ENCODE peak calls at places on chromosome 9, in ten cellular contexts. M is right lobe of liver, F is foreskin keratinocyte, K is right atrium auricular region, P is transverse colon, J is heart left ventricle, X is PC-3, U is gastrocnemius medialis, Q is tibial nerve, E is pancreas. Y is an unnamed sample.

GRCh38 chr9:84139296-84140100 is 158.9 kb downstream of the RMI1 start:
- DNase-seq in P (peak; percentile 73), U (peak; percentile 15), Q (peak; percentile 47), X (peak; percentile 26), K (no peak), F (no peak), M (no peak), J (no peak), E (peak; percentile 36), Y (no peak)

GRCh38 chr9:125908138-125908537 is 161.0 kb downstream of the PBX3 start:
- DNase-seq in X (no peak), M (no peak), E (no peak), U (no peak), K (no peak), F (no peak), J (no peak), Q (no peak), P (no peak), Y (no peak)

GRCh38 chr9:5441043-5441442 is 3.3 kb upstream of the PLGRKT start:
- DNase-seq in M (no peak), U (no peak), K (no peak), E (no peak), X (peak; percentile 52), P (no peak), J (no peak), Q (no peak), F (peak; percentile 75), Y (no peak)

GRCh38 chr9:82456621-82457020 is 468.0 kb downstream of the SPATA31D1 start:
- DNase-seq in Q (no peak), X (peak; percentile 39), K (no peak), F (peak; percentile 73), P (no peak), J (no peak), E (no peak), M (no peak), U (no peak), Y (no peak)

GRCh38 chr9:17588395-17588794 is 9.5 kb downstream of the SH3GL2 start:
- DNase-seq in M (no peak), K (no peak), E (no peak), P (no peak), X (no peak), Q (no peak), U (no peak), F (no peak), J (no peak), Y (no peak)

GRCh38 chr9:98455957-98456621 is 200.6 kb upstream of the TBC1D2 start:
- DNase-seq in K (no peak), Q (no peak), M (no peak), E (no peak), U (no peak), P (no peak), X (no peak), J (no peak), F (peak; percentile 53), Y (peak; percentile 38)

GRCh38 chr9:72753261-72753893 is 199.5 kb downstream of the ALDH1A1 start:
- DNase-seq in X (peak; percentile 4), F (peak; percentile 30), J (no peak), K (no peak), U (no peak), Q (no peak), E (no peak), P (no peak), M (no peak), Y (no peak)

GRCh38 chr9:86637515-86637914 is 283.3 kb upstream of the TUT7 start:
- DNase-seq in U (no peak), P (no peak), M (peak; percentile 57), X (no peak), K (no peak), Q (no peak), E (peak; percentile 21), J (no peak), F (no peak), Y (no peak)

GRCh38 chr9:108720191-108720642 is 135.6 kb downstream of the ACTL7B start:
- DNase-seq in X (no peak), J (no peak), P (no peak), E (no peak), M (no peak), F (no peak), K (no peak), Q (no peak), U (no peak), Y (no peak)

GRCh38 chr9:136857606-136858412 is 5.7 kb downstream of the MAMDC4 start:
- DNase-seq in U (no peak), J (peak; percentile 25), Q (no peak), F (no peak), K (no peak), E (peak; percentile 70), P (peak; percentile 83), M (peak; percentile 58), X (no peak), Y (peak; percentile 30)

GRCh38 chr9:37787059-37787458 is 2.2 kb upstream of the EXOSC3 start:
- DNase-seq in P (no peak), Q (no peak), U (no peak), X (no peak), M (no peak), F (no peak), E (no peak), K (no peak), J (no peak), Y (peak; percentile 72)

GRCh38 chr9:14294659-14295058 is 19.3 kb downstream of the NFIB start:
- DNase-seq in F (no peak), U (no peak), M (peak; percentile 43), Q (no peak), K (no peak), P (no peak), J (no peak), E (peak; percentile 45), X (no peak), Y (no peak)

GRCh38 chr9:14298607-14299022 is 15.3 kb downstream of the NFIB start:
- DNase-seq in P (no peak), F (no peak), K (no peak), E (no peak), Q (no peak), X (no peak), J (no peak), U (no peak), M (no peak), Y (no peak)

GRCh38 chr9:14292181-14292773 is 21.7 kb downstream of the NFIB start:
- DNase-seq in P (no peak), J (no peak), E (no peak), Q (no peak), M (no peak), F (no peak), X (no peak), U (no peak), K (no peak), Y (no peak)

GRCh38 chr9:14296462-14296861 is 17.5 kb downstream of the NFIB start:
- DNase-seq in J (peak; percentile 67), Q (no peak), P (no peak), K (peak; percentile 77), X (no peak), U (peak; percentile 69), E (peak; percentile 76), M (peak; percentile 65), F (no peak), Y (no peak)

DNA sequence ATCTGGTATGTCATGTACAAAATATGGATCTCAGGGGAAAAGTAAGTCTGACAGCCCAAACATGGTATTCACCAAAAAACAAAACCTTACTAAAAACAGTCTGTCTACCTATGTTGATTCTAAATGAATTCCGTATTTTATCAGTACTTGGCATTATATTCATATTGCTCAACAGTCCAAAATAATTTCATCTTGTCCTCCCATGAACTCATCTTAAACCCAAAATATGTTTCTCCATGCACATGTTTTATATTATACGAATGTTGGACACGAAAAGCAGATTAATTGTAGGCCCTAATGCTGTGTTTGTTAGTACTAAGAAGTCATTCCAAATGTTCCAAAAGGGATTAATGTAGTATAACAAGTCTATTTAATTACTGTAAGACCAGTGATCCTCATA is 20.1 kb downstream of the NFIB start:
- DNase-seq in J (no peak), K (no peak), E (no peak), X (no peak), U (no peak), Q (no peak), M (no peak), F (no peak), P (no peak), Y (no peak)
- H3K4me1 ChIP-seq in J (peaks cover 56% of the 10 kb centered on the region), K (no peaks in the 10 kb centered on the region), E (peaks cover 67% of the 10 kb centered on the region), X (no peaks in the 10 kb centered on the region), U (peaks cover 58% of the 10 kb centered on the region), Q (peaks cover 5% of the 10 kb centered on the region), M (no peaks in the 10 kb centered on the region), F (peaks cover 2% of the 10 kb centered on the region), P (peaks cover 6% of the 10 kb centered on the region), Y (no peaks in the 10 kb centered on the region)

GRCh38 chr9:127826253-127826913 is 23.7 kb downstream of the FPGS start:
- DNase-seq in Q (no peak), J (no peak), X (no peak), K (no peak), U (no peak), F (no peak), P (no peak), E (no peak), M (no peak), Y (no peak)

GRCh38 chr9:127825319-127826051 is 22.8 kb downstream of the FPGS start:
- DNase-seq in K (no peak), Q (no peak), F (no peak), J (peak; percentile 65), X (no peak), U (peak; percentile 44), P (peak; percentile 59), E (peak; percentile 67), M (peak; percentile 89), Y (no peak)

GRCh38 chr9:127832248-127832647 is 22.2 kb downstream of the ENG start:
- DNase-seq in X (no peak), M (no peak), E (no peak), K (no peak), Q (no peak), J (no peak), U (no peak), F (no peak), P (no peak), Y (no peak)

GRCh38 chr9:127828262-127829031 is 25.8 kb downstream of the FPGS start:
- DNase-seq in P (peak; percentile 79), U (peak; percentile 87), M (peak; percentile 88), E (peak; percentile 73), J (peak; percentile 95), Q (peak; percentile 93), X (peak; percentile 36), K (peak; percentile 97), F (no peak), Y (peak; percentile 90)

GRCh38 chr9:127829205-127829935 is 25.1 kb downstream of the ENG start:
- DNase-seq in P (no peak), M (no peak), K (no peak), Q (no peak), U (no peak), E (no peak), F (no peak), X (no peak), J (no peak), Y (no peak)
- H3K27ac ChIP-seq in P (peak overlapping the region; percentile 76), M (peak overlapping the region; percentile 20), K (peak overlapping the region; percentile 85), Q (peak overlapping the region; percentile 76), U (peak overlapping the region; percentile 64), E (no peak overlapping the region), F (no peak overlapping the region), X (no peak overlapping the region), J (peak overlapping the region; percentile 96), Y (peak overlapping the region; percentile 76)

GRCh38 chr9:80885894-80886293 is 803.5 kb downstream of the TLE1 start:
- DNase-seq in K (no peak), P (no peak), X (peak; percentile 13), Q (peak; percentile 9), U (no peak), F (no peak), J (no peak), E (no peak), M (no peak), Y (no peak)
- TF ChIP-seq CTCF in K (peak; percentile 23), P (no peak), X (no peak), Q (no peak), U (no peak), F (peak; percentile 43), J (no peak), E (no peak), M (no peak), Y (no peak)

GRCh38 chr9:120878188-120879130 is 1.5 kb upstream of the PHF19 start:
- DNase-seq in M (no peak), P (no peak), E (no peak), X (no peak), Q (no peak), J (no peak), K (no peak), U (no peak), F (no peak), Y (no peak)
- H3K4me1 ChIP-seq in M (no peaks in the 10 kb centered on the region), P (peaks cover 10% of the 10 kb centered on the region), E (no peaks in the 10 kb centered on the region), X (peaks cover 43% of the 10 kb centered on the region), Q (peaks cover 9% of the 10 kb centered on the region), J (peaks cover 15% of the 10 kb centered on the region), K (no peaks in the 10 kb centered on the region), U (peaks cover 6% of the 10 kb centered on the region), F (peaks cover 4% of the 10 kb centered on the region), Y (peaks cover 30% of the 10 kb centered on the region)

Y was measured in left lung.